ENCODE peak calls at places on chromosomes 3 and 15, in five cellular contexts. G, X, E, A and U are unnamed samples.

GRCh38 chr3:184380210-184380626 is 364 bp downstream of the CHRD start:
- DNase-seq in G (peak), X (peak), E (peak), A (peak), U (no peak)

GRCh38 chr3:42742688-42743087 is 30.4 kb downstream of the CCDC13 start:
- DNase-seq in G (no peak), X (no peak), E (no peak), A (no peak), U (no peak)

GRCh38 chr15:40702077-40702476 is 7.1 kb downstream of the RAD51 start:
- DNase-seq in G (peak), X (no peak), E (no peak), A (no peak), U (no peak)

GRCh38 chr3:7397097-7397496 is 536.2 kb downstream of the GRM7 start:
- DNase-seq in G (peak), X (no peak), E (no peak), A (no peak), U (no peak)

GRCh38 chr15:49742381-49742780 is 121.5 kb downstream of the DTWD1 start:
- DNase-seq in G (no peak), X (no peak), E (no peak), A (peak), U (no peak)

GRCh38 chr3:133075027-133075426 is 36.8 kb downstream of the TMEM108 start:
- DNase-seq in G (no peak), X (no peak), E (no peak), A (no peak), U (no peak)

GRCh38 chr3:49638445-49638844 is 35.7 kb upstream of the APEH start:
- DNase-seq in G (peak), X (no peak), E (no peak), A (no peak), U (peak)

GRCh38 chr3:52471371-52472238 is 16.2 kb downstream of the NISCH start:
- DNase-seq in G (peak), X (peak), E (peak), A (peak), U (no peak)

GRCh38 chr15:72796515-72797337 is 13.2 kb upstream of the ADPGK start:
- DNase-seq in G (peak), X (peak), E (peak), A (peak), U (no peak)

GRCh38 chr15:52414936-52415335 is 113.7 kb downstream of the MYO5A start:
- DNase-seq in G (no peak), X (no peak), E (no peak), A (no peak), U (no peak)

GRCh38 chr3:194329566-194329965 is 21.6 kb downstream of the CPN2 start:
- DNase-seq in G (no peak), X (no peak), E (no peak), A (no peak), U (no peak)

GRCh38 chr15:88580532-88580931 is 34.1 kb upstream of the DET1 start:
- DNase-seq in G (no peak), X (no peak), E (no peak), A (no peak), U (no peak)

GRCh38 chr3:13876451-13876850 is 3.4 kb downstream of the WNT7A start:
- DNase-seq in G (no peak), X (no peak), E (no peak), A (no peak), U (no peak)

GRCh38 chr15:39255760-39256159 is 325.1 kb upstream of the THBS1 start:
- DNase-seq in G (no peak), X (no peak), E (no peak), A (no peak), U (no peak)

GRCh38 chr3:88149146-88149515 is 628 bp upstream of the C3orf38 start:
- DNase-seq in G (peak), X (no peak), E (no peak), A (no peak), U (peak)

GRCh38 chr3:177314897-177315296 is 117.6 kb upstream of the TBL1XR1 start:
- DNase-seq in G (no peak), X (no peak), E (no peak), A (no peak), U (no peak)

GRCh38 chr3:188205992-188206416 is 52.0 kb downstream of the LPP start:
- DNase-seq in G (no peak), X (no peak), E (no peak), A (no peak), U (no peak)
- TF ChIP-seq CTCF in G (peak), X (no peak), E (peak), A (peak), U (peak)

GRCh38 chr3:128490650-128491070 is 2.3 kb downstream of the GATA2 start:
- DNase-seq in G (no peak), X (no peak), E (no peak), A (no peak), U (no peak)
- TF ChIP-seq CTCF in G (no peak), X (no peak), E (no peak), A (no peak), U (no peak)

DNA sequence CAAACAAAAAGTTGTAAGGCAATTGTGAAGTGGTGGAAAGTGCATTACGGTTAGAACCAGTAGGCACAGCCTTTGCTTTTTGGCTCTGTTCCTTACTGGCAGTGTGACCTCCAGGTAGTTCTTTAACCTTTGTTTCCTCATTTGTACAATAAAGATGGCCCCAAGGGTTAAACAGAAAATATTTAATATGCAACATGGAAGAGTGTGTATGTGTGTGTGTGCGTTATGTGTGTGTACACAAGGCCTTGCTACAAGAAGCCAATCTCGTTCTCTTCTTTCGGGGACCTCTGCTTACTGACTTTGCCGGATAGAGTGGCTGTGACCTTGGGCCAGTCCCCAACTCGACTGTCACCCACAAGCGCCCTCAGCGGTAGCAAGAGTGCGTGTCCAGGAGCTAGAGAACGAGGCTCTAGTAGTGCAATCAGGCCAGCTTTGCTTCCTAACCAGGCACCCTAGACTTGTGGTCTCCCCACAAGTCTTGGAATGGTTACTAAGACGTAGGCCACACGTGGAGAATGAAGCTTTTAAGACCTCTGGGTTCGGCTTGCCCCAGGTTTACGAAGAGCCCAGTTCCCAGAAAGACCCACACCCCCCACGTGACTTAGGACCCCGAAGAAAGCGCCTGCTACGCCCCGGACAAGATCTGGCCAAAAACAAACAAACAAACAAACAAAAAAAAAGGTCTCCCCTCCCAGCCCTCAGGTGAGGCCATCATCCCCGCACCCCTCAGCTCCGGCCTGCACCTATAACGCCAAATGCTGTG is 593 bp downstream of the CIAO2A start:
- DNase-seq in G (peak), X (no peak), E (no peak), A (peak), U (peak)
- TF ChIP-seq CTCF in G (peak), X (peak), E (peak), A (no peak), U (peak)

GRCh38 chr3:41508063-41508696 is 308.9 kb downstream of the CTNNB1 start:
- DNase-seq in G (peak), X (no peak), E (no peak), A (no peak), U (no peak)
- TF ChIP-seq CTCF in G (no peak), X (no peak), E (no peak), A (no peak), U (no peak)

GRCh38 chr3:12472796-12473195 is 11.5 kb upstream of the TSEN2 start:
- DNase-seq in G (no peak), X (no peak), E (no peak), A (no peak), U (no peak)

GRCh38 chr3:12470111-12470510 is 14.2 kb upstream of the TSEN2 start:
- DNase-seq in G (peak), X (no peak), E (no peak), A (no peak), U (peak)

GRCh38 chr3:12472000-12472399 is 12.3 kb upstream of the TSEN2 start:
- DNase-seq in G (no peak), X (no peak), E (no peak), A (no peak), U (no peak)

GRCh38 chr3:12470680-12471079 is 13.6 kb upstream of the TSEN2 start:
- DNase-seq in G (no peak), X (no peak), E (no peak), A (no peak), U (no peak)

DNA sequence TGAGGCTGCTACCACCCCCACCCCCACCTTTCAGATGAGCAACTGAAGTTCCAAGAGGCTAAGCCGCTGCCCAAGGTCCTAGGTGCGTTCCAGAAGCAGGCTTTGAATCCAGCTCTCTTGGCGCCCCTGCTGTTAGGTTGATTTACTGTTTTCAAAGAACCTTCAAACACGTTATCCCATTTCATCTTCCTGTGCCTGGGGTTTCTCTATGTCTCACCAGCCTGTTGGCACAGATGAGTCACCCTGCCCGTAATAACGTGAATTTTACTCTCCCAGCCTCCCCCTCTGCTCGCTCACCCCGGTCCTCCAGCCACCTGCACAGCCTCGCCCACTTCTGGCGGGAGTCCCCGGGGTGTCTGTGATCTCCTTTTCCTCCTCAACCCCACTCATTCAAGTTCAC is 13.1 kb upstream of the TSEN2 start:
- DNase-seq in G (no peak), X (no peak), E (no peak), A (no peak), U (no peak)
- TF ChIP-seq CTCF in G (no peak), X (no peak), E (no peak), A (no peak), U (no peak)

GRCh38 chr15:41828747-41829270 is 917 bp downstream of the JMJD7 start:
- DNase-seq in G (no peak), X (no peak), E (no peak), A (no peak), U (no peak)

GRCh38 chr15:41825572-41826535 is 2.0 kb upstream of the JMJD7 start:
- DNase-seq in G (no peak), X (peak), E (no peak), A (no peak), U (no peak)

GRCh38 chr15:41825145-41825544 is 2.7 kb upstream of the JMJD7 start:
- DNase-seq in G (no peak), X (peak), E (no peak), A (no peak), U (no peak)

GRCh38 chr15:41827880-41828746 is at the start of gene JMJD7:
- DNase-seq in G (peak), X (peak), E (peak), A (peak), U (peak)

GRCh38 chr15:41827290-41827879 is 507 bp upstream of the JMJD7 start:
- DNase-seq in G (no peak), X (no peak), E (no peak), A (peak), U (no peak)
- TF ChIP-seq CTCF in G (peak), X (no peak), E (no peak), A (no peak), U (peak)

GRCh38 chr3:113890256-113890900 is 51.8 kb downstream of the GRAMD1C start:
- DNase-seq in G (no peak), X (no peak), E (no peak), A (no peak), U (no peak)
- TF ChIP-seq CTCF in G (no peak), X (no peak), E (no peak), A (no peak), U (no peak)